ENCODE peak calls at places on chromosomes 16 and 17, in four cellular contexts. Q is activated naive CD4-positive, alpha-beta T cell treated with Interleukin-2 at 50 U/mL for 16 hours; T is effector CD4-positive, alpha-beta T cell; P is NCI-H1417. S is an unnamed sample.

GRCh38 chr17:65177901-65178300 is 40.7 kb downstream of the RGS9 start:
- DNase-seq in Q (no peak), T (no peak), P (no peak), S (peak)

GRCh38 chr17:82956146-82956725 is 116.4 kb upstream of the ZNF750 start:
- DNase-seq in Q (no peak), T (no peak), P (no peak), S (no peak)

GRCh38 chr17:78400581-78401240 is 22.3 kb downstream of the PGS1 start:
- DNase-seq in Q (no peak), T (no peak), P (no peak), S (no peak)

GRCh38 chr17:80845863-80846671 is 145.6 kb upstream of the CHMP6 start:
- DNase-seq in Q (no peak), T (no peak), P (no peak), S (no peak)

GRCh38 chr17:17493249-17493985 is 2.8 kb downstream of the RASD1 start:
- DNase-seq in Q (no peak), T (no peak), P (peak), S (no peak)

GRCh38 chr17:47693667-47694017 is 319 bp upstream of the TBKBP1 start:
- DNase-seq in Q (no peak), T (no peak), P (peak), S (no peak)

GRCh38 chr17:2111691-2112090 is 56.8 kb downstream of the HIC1 start:
- DNase-seq in Q (no peak), T (no peak), P (no peak), S (peak)

GRCh38 chr16:60214321-60214720 is 1480.2 kb upstream of the GOT2 start:
- DNase-seq in Q (no peak), T (no peak), P (no peak), S (no peak)

GRCh38 chr17:9330903-9331272 is 244.7 kb downstream of the STX8 start:
- DNase-seq in Q (no peak), T (no peak), P (no peak), S (no peak)

GRCh38 chr17:9987779-9988585 is 82.9 kb upstream of the RCVRN start:
- DNase-seq in Q (no peak), T (no peak), P (no peak), S (no peak)

GRCh38 chr17:81868674-81869220 is 2.4 kb downstream of the ARHGDIA start:
- DNase-seq in Q (no peak), T (no peak), P (no peak), S (peak)

GRCh38 chr17:49229805-49230600 is 584 bp downstream of the PHOSPHO1 start:
- DNase-seq in Q (no peak), T (no peak), P (no peak), S (no peak)

GRCh38 chr16:55184052-55184451 is 140.0 kb upstream of the IRX6 start:
- DNase-seq in Q (no peak), T (no peak), P (no peak), S (no peak)

GRCh38 chr17:75645889-75646625 is 12.8 kb downstream of the SMIM5 start:
- DNase-seq in Q (no peak), T (no peak), P (peak), S (no peak)

GRCh38 chr16:89114159-89114981 is 20.7 kb downstream of the ACSF3 start:
- DNase-seq in Q (no peak), T (peak), P (no peak), S (no peak)

GRCh38 chr16:88430524-88431446 is 22.3 kb upstream of the ZFPM1 start:
- DNase-seq in Q (peak), T (peak), P (peak), S (no peak)

GRCh38 chr16:72021043-72021442 is 12.5 kb downstream of the DHODH start:
- DNase-seq in Q (no peak), T (no peak), P (no peak), S (no peak)

GRCh38 chr17:8673621-8674020 is 43.1 kb upstream of the MYH10 start:
- DNase-seq in Q (no peak), T (no peak), P (no peak), S (peak)

GRCh38 chr16:2190659-2191445 is 5.6 kb downstream of the CASKIN1 start:
- DNase-seq in Q (no peak), T (no peak), P (no peak), S (no peak)

GRCh38 chr16:49557070-49557446 is 183.5 kb downstream of the C16orf78 start:
- DNase-seq in Q (no peak), T (no peak), P (peak), S (no peak)

GRCh38 chr16:17590711-17591654 is 120.2 kb upstream of the XYLT1 start:
- DNase-seq in Q (peak), T (peak), P (no peak), S (no peak)

GRCh38 chr16:16105646-16106045 is 117.6 kb downstream of the ABCC6 start:
- DNase-seq in Q (no peak), T (no peak), P (no peak), S (no peak)

GRCh38 chr16:68798398-68798797 is 44.9 kb upstream of the TANGO6 start:
- DNase-seq in Q (no peak), T (no peak), P (peak), S (no peak)

GRCh38 chr17:5793899-5794298 is 209.6 kb upstream of the NLRP1 start:
- DNase-seq in Q (no peak), T (no peak), P (no peak), S (no peak)

GRCh38 chr17:48160177-48160967 is 52.8 kb downstream of the SNX11 start:
- DNase-seq in Q (no peak), T (no peak), P (peak), S (no peak)

GRCh38 chr16:68388124-68388523 is 60.2 kb downstream of the SMPD3 start:
- DNase-seq in Q (no peak), T (no peak), P (no peak), S (no peak)

GRCh38 chr17:34579979-34580684 is 750 bp downstream of the TMEM132E start:
- DNase-seq in Q (no peak), T (no peak), P (peak), S (peak)

GRCh38 chr16:15031596-15031995 is 24.3 kb downstream of the NTAN1 start:
- DNase-seq in Q (no peak), T (no peak), P (no peak), S (no peak)

GRCh38 chr16:1965610-1966009 is 984 bp upstream of the RPS2 start:
- DNase-seq in Q (no peak), T (no peak), P (no peak), S (no peak)

GRCh38 chr16:84823484-84823883 is 3.7 kb downstream of the CRISPLD2 start:
- DNase-seq in Q (no peak), T (no peak), P (no peak), S (no peak)

GRCh38 chr16:66293932-66294331 is 72.6 kb upstream of the CDH5 start:
- DNase-seq in Q (no peak), T (no peak), P (no peak), S (no peak)

GRCh38 chr17:9329251-9329921 is 246.2 kb downstream of the STX8 start:
- DNase-seq in Q (no peak), T (no peak), P (no peak), S (no peak)

S was measured in hepatic stellate cell.